ENCODE peak calls at places on chromosomes 7 and 10, in four cellular contexts. One of them, this sample, is unnamed.

GRCh38 chr7:74283858-74284447 is 5.3 kb upstream of the CLIP2 start:
- DNase-seq in fibroblast of pulmonary artery: no peak
- DNase-seq in right cardiac atrium: no peak
- DNase-seq in H9: no peak
- DNase-seq in this sample: no peak

GRCh38 chr10:119479532-119479931 is 63.0 kb downstream of the RGS10 start:
- DNase-seq in fibroblast of pulmonary artery: no peak
- DNase-seq in H9: peak
- DNase-seq in right cardiac atrium: no peak
- DNase-seq in this sample: no peak

GRCh38 chr10:74875966-74876365 is 49.6 kb downstream of the KAT6B start:
- DNase-seq in fibroblast of pulmonary artery: no peak
- DNase-seq in right cardiac atrium: no peak
- DNase-seq in H9: no peak
- DNase-seq in this sample: no peak

GRCh38 chr7:220151-220841 is 27.9 kb downstream of the FAM20C start:
- DNase-seq in H9: peak
- DNase-seq in fibroblast of pulmonary artery: no peak
- DNase-seq in right cardiac atrium: no peak
- DNase-seq in this sample: no peak

GRCh38 chr7:15921576-15921975 is 235.1 kb upstream of the MEOX2 start:
- DNase-seq in fibroblast of pulmonary artery: peak
- DNase-seq in H9: no peak
- DNase-seq in right cardiac atrium: no peak
- DNase-seq in this sample: no peak

GRCh38 chr10:101301111-101301731 is 52.7 kb upstream of the BTRC start:
- DNase-seq in H9: peak
- DNase-seq in right cardiac atrium: no peak
- DNase-seq in fibroblast of pulmonary artery: peak
- DNase-seq in this sample: no peak

GRCh38 chr10:121792198-121792597 is 135.6 kb downstream of the ATE1 start:
- DNase-seq in H9: no peak
- DNase-seq in fibroblast of pulmonary artery: peak
- DNase-seq in right cardiac atrium: no peak
- DNase-seq in this sample: no peak

GRCh38 chr7:28815369-28815927 is 142.7 kb downstream of the TRIL start:
- DNase-seq in H9: no peak
- DNase-seq in fibroblast of pulmonary artery: no peak
- DNase-seq in right cardiac atrium: no peak
- DNase-seq in this sample: no peak

GRCh38 chr7:81882086-81882485 is 112.2 kb upstream of the HGF start:
- DNase-seq in right cardiac atrium: no peak
- DNase-seq in H9: no peak
- DNase-seq in fibroblast of pulmonary artery: peak
- DNase-seq in this sample: no peak

GRCh38 chr7:134016223-134016941 is 110.8 kb upstream of the LRGUK start:
- DNase-seq in right cardiac atrium: peak
- DNase-seq in H9: peak
- DNase-seq in fibroblast of pulmonary artery: peak
- DNase-seq in this sample: no peak

GRCh38 chr10:121393522-121393921 is 204.7 kb downstream of the FGFR2 start:
- DNase-seq in right cardiac atrium: no peak
- DNase-seq in fibroblast of pulmonary artery: no peak
- DNase-seq in H9: no peak
- DNase-seq in this sample: no peak

GRCh38 chr10:121580276-121581116 is 17.7 kb downstream of the FGFR2 start:
- DNase-seq in H9: peak
- DNase-seq in right cardiac atrium: no peak
- DNase-seq in fibroblast of pulmonary artery: no peak
- DNase-seq in this sample: no peak

GRCh38 chr7:22302951-22303423 is 54.0 kb downstream of the RAPGEF5 start:
- DNase-seq in H9: no peak
- DNase-seq in fibroblast of pulmonary artery: peak
- DNase-seq in right cardiac atrium: no peak
- DNase-seq in this sample: no peak

GRCh38 chr7:148723846-148724245 is 25.1 kb downstream of the CUL1 start:
- DNase-seq in H9: no peak
- DNase-seq in right cardiac atrium: no peak
- DNase-seq in fibroblast of pulmonary artery: peak
- DNase-seq in this sample: no peak

GRCh38 chr7:136114966-136115762 is 138.0 kb upstream of the MTPN start:
- DNase-seq in right cardiac atrium: peak
- DNase-seq in fibroblast of pulmonary artery: peak
- DNase-seq in H9: peak
- DNase-seq in this sample: no peak

GRCh38 chr10:130964771-130965170 is 346.8 kb downstream of the TCERG1L start:
- DNase-seq in right cardiac atrium: no peak
- DNase-seq in fibroblast of pulmonary artery: no peak
- DNase-seq in H9: no peak
- DNase-seq in this sample: no peak

GRCh38 chr10:69976795-69977546 is 75.7 kb upstream of the MACROH2A2 start:
- DNase-seq in H9: no peak
- DNase-seq in right cardiac atrium: no peak
- DNase-seq in fibroblast of pulmonary artery: no peak
- DNase-seq in this sample: no peak

GRCh38 chr10:118595598-118596425 is at the start of gene PRLHR:
- DNase-seq in H9: peak
- DNase-seq in right cardiac atrium: peak
- DNase-seq in fibroblast of pulmonary artery: peak
- DNase-seq in this sample: no peak

GRCh38 chr10:104333037-104333727 is 5.1 kb downstream of the ITPRIP start:
- DNase-seq in right cardiac atrium: no peak
- DNase-seq in H9: no peak
- DNase-seq in fibroblast of pulmonary artery: peak
- DNase-seq in this sample: no peak

GRCh38 chr10:44830022-44830421 is 81.1 kb upstream of the TMEM72 start:
- DNase-seq in right cardiac atrium: no peak
- DNase-seq in H9: no peak
- DNase-seq in fibroblast of pulmonary artery: peak
- DNase-seq in this sample: no peak

GRCh38 chr10:80104066-80104926 is 25.8 kb downstream of the TMEM254 start:
- DNase-seq in H9: no peak
- DNase-seq in fibroblast of pulmonary artery: peak
- DNase-seq in right cardiac atrium: peak
- DNase-seq in this sample: no peak

GRCh38 chr7:149771199-149771636 is 2.2 kb downstream of the ZNF467 start:
- DNase-seq in fibroblast of pulmonary artery: no peak
- DNase-seq in H9: no peak
- DNase-seq in right cardiac atrium: no peak
- DNase-seq in this sample: peak

GRCh38 chr10:90985301-90985700 is 64.4 kb upstream of the ANKRD1 start:
- DNase-seq in right cardiac atrium: no peak
- DNase-seq in H9: no peak
- DNase-seq in fibroblast of pulmonary artery: no peak
- DNase-seq in this sample: no peak

GRCh38 chr10:1569208-1569607 is 168.1 kb downstream of the ADARB2 start:
- DNase-seq in right cardiac atrium: no peak
- DNase-seq in H9: no peak
- DNase-seq in fibroblast of pulmonary artery: no peak
- DNase-seq in this sample: peak

GRCh38 chr7:79272066-79272669 is 181.3 kb downstream of the MAGI2 start:
- DNase-seq in fibroblast of pulmonary artery: peak
- DNase-seq in H9: no peak
- DNase-seq in right cardiac atrium: no peak
- DNase-seq in this sample: no peak

GRCh38 chr7:69596723-69597277 is 1.5 kb upstream of the AUTS2 start:
- DNase-seq in fibroblast of pulmonary artery: no peak
- DNase-seq in right cardiac atrium: no peak
- DNase-seq in H9: peak
- DNase-seq in this sample: no peak

GRCh38 chr7:120163449-120163848 is 109.5 kb upstream of the KCND2 start:
- DNase-seq in fibroblast of pulmonary artery: no peak
- DNase-seq in H9: no peak
- DNase-seq in right cardiac atrium: no peak
- DNase-seq in this sample: no peak

GRCh38 chr7:37425504-37425903 is 23.2 kb downstream of the ELMO1 start:
- DNase-seq in H9: no peak
- DNase-seq in fibroblast of pulmonary artery: no peak
- DNase-seq in right cardiac atrium: no peak
- DNase-seq in this sample: no peak

GRCh38 chr10:127046975-127047877 is 142.0 kb downstream of the DOCK1 start:
- DNase-seq in fibroblast of pulmonary artery: peak
- DNase-seq in H9: no peak
- DNase-seq in right cardiac atrium: no peak
- DNase-seq in this sample: no peak

GRCh38 chr7:26156454-26157365 is 4.7 kb downstream of the NFE2L3 start:
- DNase-seq in H9: no peak
- DNase-seq in right cardiac atrium: no peak
- DNase-seq in fibroblast of pulmonary artery: peak
- DNase-seq in this sample: no peak

GRCh38 chr7:82375068-82375467 is 68.5 kb downstream of the CACNA2D1 start:
- DNase-seq in H9: no peak
- DNase-seq in fibroblast of pulmonary artery: no peak
- DNase-seq in right cardiac atrium: no peak
- DNase-seq in this sample: no peak

GRCh38 chr7:151637781-151638261 is 118.1 kb upstream of the RHEB start:
- DNase-seq in fibroblast of pulmonary artery: peak
- DNase-seq in H9: no peak
- DNase-seq in right cardiac atrium: no peak
- DNase-seq in this sample: no peak

GRCh38 chr7:51138121-51139085 is 178.2 kb downstream of the COBL start:
- DNase-seq in fibroblast of pulmonary artery: no peak
- DNase-seq in right cardiac atrium: no peak
- DNase-seq in H9: no peak
- DNase-seq in this sample: no peak

GRCh38 chr10:17965649-17966048 is 13.9 kb downstream of the SLC39A12 start:
- DNase-seq in fibroblast of pulmonary artery: no peak
- DNase-seq in H9: no peak
- DNase-seq in right cardiac atrium: no peak
- DNase-seq in this sample: no peak

GRCh38 chr7:149414745-149415390 is 46.0 kb downstream of the ZNF777 start:
- DNase-seq in fibroblast of pulmonary artery: peak
- DNase-seq in right cardiac atrium: peak
- DNase-seq in H9: peak
- DNase-seq in this sample: no peak